ENCODE peak calls at places on chromosomes 13 and 19, in four cellular contexts. L is stimulated activated CD4-positive, alpha-beta T cell treated with anti-CD3 and anti-CD28 coated beads, Interleukin-4, amount 100 ng/mL, for 24 hours; A is AG20443; M is stimulated activated CD8-positive, alpha-beta memory T cell treated with anti-CD3 and anti-CD28 coated beads, Interleukin-7, amount 100 ng/mL, for 48 hours. N is an unnamed sample.
A peak's percentile ranks its signal among the peaks of the same experiment; 100 is the strongest.

GRCh38 chr13:52383362-52383761 is 22.6 kb downstream of the THSD1 start:
- DNase-seq in L (no peak), A (no peak), M (no peak), N (no peak)

GRCh38 chr13:30037766-30038165 is 187.3 kb upstream of the UBL3 start:
- DNase-seq in L (no peak), A (peak; percentile 71), M (no peak), N (no peak)

GRCh38 chr13:94416454-94417080 is 62.9 kb downstream of the DCT start:
- DNase-seq in L (no peak), A (peak; percentile 14), M (no peak), N (no peak)

GRCh38 chr19:2426661-2427322 is 594 bp downstream of the TIMM13 start:
- DNase-seq in L (peak; percentile 52), A (peak; percentile 84), M (peak; percentile 25), N (no peak)

GRCh38 chr13:80572867-80573266 is 231.9 kb upstream of the SPRY2 start:
- DNase-seq in L (no peak), A (no peak), M (no peak), N (no peak)

GRCh38 chr19:48739400-48739825 is 997 bp downstream of the RASIP1 start:
- DNase-seq in L (no peak), A (no peak), M (no peak), N (no peak)

GRCh38 chr19:35784401-35785086 is 9.2 kb downstream of the ARHGAP33 start:
- DNase-seq in L (no peak), A (no peak), M (no peak), N (no peak)

GRCh38 chr19:17812099-17812498 is 9.2 kb downstream of the INSL3 start:
- DNase-seq in L (no peak), A (no peak), M (no peak), N (no peak)

GRCh38 chr19:49117677-49118564 is 1.0 kb downstream of the C19orf73 start:
- DNase-seq in L (no peak), A (no peak), M (no peak), N (no peak)

GRCh38 chr19:5971714-5972354 is 6.1 kb downstream of the RANBP3 start:
- DNase-seq in L (no peak), A (no peak), M (no peak), N (no peak)

GRCh38 chr13:66402071-66402470 is 828.1 kb downstream of the PCDH9 start:
- DNase-seq in L (no peak), A (no peak), M (no peak), N (no peak)

GRCh38 chr19:15977193-15977592 is 28.4 kb downstream of the OR10H4 start:
- DNase-seq in L (no peak), A (no peak), M (no peak), N (no peak)

GRCh38 chr13:41411536-41411935 is 45.8 kb upstream of the RGCC start:
- DNase-seq in L (peak; percentile 36), A (peak; percentile 79), M (no peak), N (no peak)

GRCh38 chr13:61255035-61255796 is 160.4 kb downstream of the PCDH20 start:
- DNase-seq in L (no peak), A (no peak), M (no peak), N (no peak)

GRCh38 chr13:43356566-43356965 is 333.2 kb downstream of the DNAJC15 start:
- DNase-seq in L (no peak), A (no peak), M (no peak), N (no peak)

GRCh38 chr13:63201493-63201892 is 1785.8 kb upstream of the PCDH20 start:
- DNase-seq in L (no peak), A (no peak), M (no peak), N (no peak)